ENCODE peak calls at places on chromosomes 2 and 18, in seven cellular contexts. One of them, this sample, is unnamed.

GRCh38 chr2:160061533-160062282 is 707 bp downstream of the PLA2R1 start:
- DNase-seq in endothelial cell of umbilical vein: peak; percentile 21
- DNase-seq in AG04450: no peak
- DNase-seq in aorta: peak; percentile 59
- DNase-seq in keratinocyte: no peak
- DNase-seq in brain microvascular endothelial cell: no peak
- DNase-seq in astrocyte: no peak
- DNase-seq in this sample: no peak

GRCh38 chr18:32879497-32879896 is 106.7 kb upstream of the KLHL14 start:
- DNase-seq in endothelial cell of umbilical vein: no peak
- DNase-seq in AG04450: no peak
- DNase-seq in aorta: no peak
- DNase-seq in keratinocyte: no peak
- DNase-seq in brain microvascular endothelial cell: no peak
- DNase-seq in astrocyte: peak; percentile 89
- DNase-seq in this sample: no peak

GRCh38 chr2:203830294-203831055 is 37.1 kb upstream of the CTLA4 start:
- DNase-seq in endothelial cell of umbilical vein: no peak
- DNase-seq in AG04450: no peak
- DNase-seq in aorta: no peak
- DNase-seq in keratinocyte: no peak
- DNase-seq in brain microvascular endothelial cell: no peak
- DNase-seq in astrocyte: no peak
- DNase-seq in this sample: no peak

GRCh38 chr2:235911125-235911524 is 257.1 kb downstream of the GBX2 start:
- DNase-seq in endothelial cell of umbilical vein: no peak
- DNase-seq in AG04450: no peak
- DNase-seq in aorta: no peak
- DNase-seq in keratinocyte: no peak
- DNase-seq in brain microvascular endothelial cell: no peak
- DNase-seq in astrocyte: no peak
- DNase-seq in this sample: no peak

GRCh38 chr18:35406666-35407065 is 29.5 kb upstream of the ZNF396 start:
- DNase-seq in endothelial cell of umbilical vein: no peak
- DNase-seq in AG04450: no peak
- DNase-seq in aorta: no peak
- DNase-seq in keratinocyte: no peak
- DNase-seq in brain microvascular endothelial cell: no peak
- DNase-seq in astrocyte: no peak
- DNase-seq in this sample: no peak

GRCh38 chr18:80259610-80260009 is 12.3 kb upstream of the PARD6G start:
- DNase-seq in endothelial cell of umbilical vein: no peak
- DNase-seq in AG04450: no peak
- DNase-seq in aorta: no peak
- DNase-seq in keratinocyte: no peak
- DNase-seq in brain microvascular endothelial cell: no peak
- DNase-seq in astrocyte: no peak
- DNase-seq in this sample: no peak

GRCh38 chr2:224847961-224848850 is 132.0 kb upstream of the CCDC195 start:
- DNase-seq in endothelial cell of umbilical vein: peak; percentile 38
- DNase-seq in AG04450: no peak
- DNase-seq in aorta: peak; percentile 84
- DNase-seq in keratinocyte: peak; percentile 94
- DNase-seq in brain microvascular endothelial cell: peak; percentile 58
- DNase-seq in astrocyte: peak; percentile 88
- DNase-seq in this sample: no peak

GRCh38 chr2:102063360-102063947 is 71.7 kb downstream of the IL1R2 start:
- DNase-seq in endothelial cell of umbilical vein: peak; percentile 62
- DNase-seq in AG04450: no peak
- DNase-seq in aorta: peak; percentile 91
- DNase-seq in keratinocyte: no peak
- DNase-seq in brain microvascular endothelial cell: peak; percentile 37
- DNase-seq in astrocyte: peak; percentile 81
- DNase-seq in this sample: peak; percentile 83

GRCh38 chr18:3058328-3059191 is 45.6 kb upstream of the LPIN2 start:
- DNase-seq in endothelial cell of umbilical vein: no peak
- DNase-seq in AG04450: no peak
- DNase-seq in aorta: no peak
- DNase-seq in keratinocyte: no peak
- DNase-seq in brain microvascular endothelial cell: no peak
- DNase-seq in astrocyte: no peak
- DNase-seq in this sample: no peak

GRCh38 chr2:236871500-236872001 is 214.1 kb upstream of the COPS8 start:
- DNase-seq in endothelial cell of umbilical vein: peak; percentile 96
- DNase-seq in AG04450: peak; percentile 71
- DNase-seq in aorta: peak; percentile 69
- DNase-seq in keratinocyte: peak; percentile 84
- DNase-seq in brain microvascular endothelial cell: peak; percentile 87
- DNase-seq in astrocyte: peak; percentile 89
- DNase-seq in this sample: peak; percentile 74

GRCh38 chr2:198973785-198974184 is 484.0 kb downstream of the SATB2 start:
- DNase-seq in endothelial cell of umbilical vein: no peak
- DNase-seq in AG04450: no peak
- DNase-seq in aorta: no peak
- DNase-seq in keratinocyte: no peak
- DNase-seq in brain microvascular endothelial cell: no peak
- DNase-seq in astrocyte: no peak
- DNase-seq in this sample: no peak

GRCh38 chr2:98750593-98751282 is 19.8 kb upstream of the MGAT4A start:
- DNase-seq in endothelial cell of umbilical vein: no peak
- DNase-seq in AG04450: no peak
- DNase-seq in aorta: no peak
- DNase-seq in keratinocyte: no peak
- DNase-seq in brain microvascular endothelial cell: no peak
- DNase-seq in astrocyte: no peak
- DNase-seq in this sample: no peak

GRCh38 chr2:98746426-98746825 is 15.5 kb upstream of the MGAT4A start:
- DNase-seq in endothelial cell of umbilical vein: no peak
- DNase-seq in AG04450: no peak
- DNase-seq in aorta: no peak
- DNase-seq in keratinocyte: no peak
- DNase-seq in brain microvascular endothelial cell: no peak
- DNase-seq in astrocyte: no peak
- DNase-seq in this sample: no peak

GRCh38 chr2:98748303-98749052 is 17.5 kb upstream of the MGAT4A start:
- DNase-seq in endothelial cell of umbilical vein: no peak
- DNase-seq in AG04450: no peak
- DNase-seq in aorta: no peak
- DNase-seq in keratinocyte: no peak
- DNase-seq in brain microvascular endothelial cell: no peak
- DNase-seq in astrocyte: no peak
- DNase-seq in this sample: no peak

GRCh38 chr2:98747888-98748287 is 17.0 kb upstream of the MGAT4A start:
- DNase-seq in endothelial cell of umbilical vein: no peak
- DNase-seq in AG04450: no peak
- DNase-seq in aorta: no peak
- DNase-seq in keratinocyte: no peak
- DNase-seq in brain microvascular endothelial cell: no peak
- DNase-seq in astrocyte: no peak
- DNase-seq in this sample: no peak

DNA sequence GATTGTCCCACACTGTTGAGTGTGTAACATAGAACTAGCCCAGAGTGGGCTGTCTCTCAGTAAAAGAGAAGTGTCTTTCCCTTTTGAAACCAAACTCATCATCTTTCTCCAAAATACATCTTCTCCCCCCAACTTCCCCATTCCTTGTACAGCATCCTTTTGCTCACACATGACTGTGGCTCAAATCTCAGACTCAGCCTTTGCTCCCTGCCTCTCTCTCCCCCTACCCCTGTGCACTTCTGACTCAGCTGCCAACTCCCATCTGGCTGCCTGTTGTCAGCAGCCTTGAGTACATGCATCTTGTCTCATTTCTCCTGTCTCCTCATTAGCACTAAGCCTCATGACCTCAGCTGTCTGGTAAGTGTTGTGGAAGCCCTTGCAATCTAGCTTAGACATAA is 18.1 kb upstream of the MGAT4A start:
- DNase-seq in endothelial cell of umbilical vein: no peak
- DNase-seq in AG04450: no peak
- DNase-seq in aorta: peak; percentile 84
- DNase-seq in keratinocyte: no peak
- DNase-seq in brain microvascular endothelial cell: no peak
- DNase-seq in astrocyte: no peak
- DNase-seq in this sample: peak; percentile 48
- H3K4me3 ChIP-seq in endothelial cell of umbilical vein: no peak overlapping the region
- H3K4me3 ChIP-seq in AG04450: no peak overlapping the region
- H3K4me3 ChIP-seq in aorta: no peak overlapping the region
- H3K4me3 ChIP-seq in keratinocyte: no peak overlapping the region
- H3K4me3 ChIP-seq in brain microvascular endothelial cell: no peak overlapping the region
- H3K4me3 ChIP-seq in astrocyte: no peak overlapping the region
- H3K4me3 ChIP-seq in this sample: no peak overlapping the region

GRCh38 chr2:96832751-96833507 is 10.9 kb downstream of the ANKRD23 start:
- DNase-seq in endothelial cell of umbilical vein: no peak
- DNase-seq in AG04450: peak; percentile 11
- DNase-seq in aorta: no peak
- DNase-seq in keratinocyte: no peak
- DNase-seq in brain microvascular endothelial cell: peak; percentile 70
- DNase-seq in astrocyte: peak; percentile 20
- DNase-seq in this sample: peak; percentile 73

GRCh38 chr2:96835830-96836229 is 8.0 kb downstream of the ANKRD23 start:
- DNase-seq in endothelial cell of umbilical vein: no peak
- DNase-seq in AG04450: no peak
- DNase-seq in aorta: no peak
- DNase-seq in keratinocyte: no peak
- DNase-seq in brain microvascular endothelial cell: no peak
- DNase-seq in astrocyte: no peak
- DNase-seq in this sample: no peak

GRCh38 chr2:96830064-96830562 is 13.7 kb downstream of the ANKRD23 start:
- DNase-seq in endothelial cell of umbilical vein: no peak
- DNase-seq in AG04450: no peak
- DNase-seq in aorta: no peak
- DNase-seq in keratinocyte: no peak
- DNase-seq in brain microvascular endothelial cell: no peak
- DNase-seq in astrocyte: no peak
- DNase-seq in this sample: no peak

GRCh38 chr2:96831679-96832078 is 12.1 kb downstream of the ANKRD23 start:
- DNase-seq in endothelial cell of umbilical vein: no peak
- DNase-seq in AG04450: no peak
- DNase-seq in aorta: no peak
- DNase-seq in keratinocyte: no peak
- DNase-seq in brain microvascular endothelial cell: no peak
- DNase-seq in astrocyte: no peak
- DNase-seq in this sample: no peak

DNA sequence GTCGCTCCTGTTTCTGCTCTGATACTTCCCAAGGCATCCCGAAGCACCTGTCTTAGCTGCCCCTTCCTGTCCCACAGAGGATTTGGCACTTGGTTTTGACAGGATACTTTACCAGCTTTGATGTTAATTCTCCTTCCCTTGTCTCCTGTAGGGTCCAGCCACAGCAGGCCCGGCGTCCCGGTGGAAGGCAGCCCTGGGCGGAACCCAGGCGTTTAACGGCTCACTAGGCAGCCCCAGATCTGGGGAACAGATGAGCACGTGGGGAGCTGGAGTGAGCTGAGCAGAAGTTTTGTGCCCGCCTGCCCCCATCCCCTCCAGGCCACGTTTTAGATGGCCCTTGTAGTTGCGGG is 11.4 kb downstream of the ANKRD23 start:
- DNase-seq in endothelial cell of umbilical vein: no peak
- DNase-seq in AG04450: no peak
- DNase-seq in aorta: no peak
- DNase-seq in keratinocyte: no peak
- DNase-seq in brain microvascular endothelial cell: no peak
- DNase-seq in astrocyte: no peak
- DNase-seq in this sample: no peak
- H3K4me3 ChIP-seq in endothelial cell of umbilical vein: no peak overlapping the region
- H3K4me3 ChIP-seq in AG04450: no peak overlapping the region
- H3K4me3 ChIP-seq in aorta: no peak overlapping the region
- H3K4me3 ChIP-seq in keratinocyte: no peak overlapping the region
- H3K4me3 ChIP-seq in brain microvascular endothelial cell: no peak overlapping the region
- H3K4me3 ChIP-seq in astrocyte: no peak overlapping the region
- H3K4me3 ChIP-seq in this sample: no peak overlapping the region

GRCh38 chr2:60796573-60797509 is 40.8 kb downstream of the PAPOLG start:
- DNase-seq in endothelial cell of umbilical vein: peak; percentile 80
- DNase-seq in AG04450: no peak
- DNase-seq in aorta: no peak
- DNase-seq in keratinocyte: no peak
- DNase-seq in brain microvascular endothelial cell: no peak
- DNase-seq in astrocyte: no peak
- DNase-seq in this sample: no peak
- H3K4me3 ChIP-seq in endothelial cell of umbilical vein: no peak overlapping the region
- H3K4me3 ChIP-seq in AG04450: no peak overlapping the region
- H3K4me3 ChIP-seq in aorta: no peak overlapping the region
- H3K4me3 ChIP-seq in keratinocyte: no peak overlapping the region
- H3K4me3 ChIP-seq in brain microvascular endothelial cell: no peak overlapping the region
- H3K4me3 ChIP-seq in astrocyte: no peak overlapping the region
- H3K4me3 ChIP-seq in this sample: no peak overlapping the region

GRCh38 chr2:238856713-238857567 is 9.1 kb downstream of the TWIST2 start:
- DNase-seq in endothelial cell of umbilical vein: no peak
- DNase-seq in AG04450: no peak
- DNase-seq in aorta: no peak
- DNase-seq in keratinocyte: no peak
- DNase-seq in brain microvascular endothelial cell: no peak
- DNase-seq in astrocyte: no peak
- DNase-seq in this sample: peak; percentile 6

GRCh38 chr2:238860966-238861730 is 13.3 kb downstream of the TWIST2 start:
- DNase-seq in endothelial cell of umbilical vein: no peak
- DNase-seq in AG04450: no peak
- DNase-seq in aorta: no peak
- DNase-seq in keratinocyte: no peak
- DNase-seq in brain microvascular endothelial cell: no peak
- DNase-seq in astrocyte: no peak
- DNase-seq in this sample: peak; percentile 11

GRCh38 chr2:238861766-238862315 is 14.0 kb downstream of the TWIST2 start:
- DNase-seq in endothelial cell of umbilical vein: no peak
- DNase-seq in AG04450: no peak
- DNase-seq in aorta: no peak
- DNase-seq in keratinocyte: no peak
- DNase-seq in brain microvascular endothelial cell: no peak
- DNase-seq in astrocyte: no peak
- DNase-seq in this sample: no peak

GRCh38 chr2:238857929-238858328 is 10.0 kb downstream of the TWIST2 start:
- DNase-seq in endothelial cell of umbilical vein: no peak
- DNase-seq in AG04450: no peak
- DNase-seq in aorta: no peak
- DNase-seq in keratinocyte: no peak
- DNase-seq in brain microvascular endothelial cell: no peak
- DNase-seq in astrocyte: no peak
- DNase-seq in this sample: no peak

DNA sequence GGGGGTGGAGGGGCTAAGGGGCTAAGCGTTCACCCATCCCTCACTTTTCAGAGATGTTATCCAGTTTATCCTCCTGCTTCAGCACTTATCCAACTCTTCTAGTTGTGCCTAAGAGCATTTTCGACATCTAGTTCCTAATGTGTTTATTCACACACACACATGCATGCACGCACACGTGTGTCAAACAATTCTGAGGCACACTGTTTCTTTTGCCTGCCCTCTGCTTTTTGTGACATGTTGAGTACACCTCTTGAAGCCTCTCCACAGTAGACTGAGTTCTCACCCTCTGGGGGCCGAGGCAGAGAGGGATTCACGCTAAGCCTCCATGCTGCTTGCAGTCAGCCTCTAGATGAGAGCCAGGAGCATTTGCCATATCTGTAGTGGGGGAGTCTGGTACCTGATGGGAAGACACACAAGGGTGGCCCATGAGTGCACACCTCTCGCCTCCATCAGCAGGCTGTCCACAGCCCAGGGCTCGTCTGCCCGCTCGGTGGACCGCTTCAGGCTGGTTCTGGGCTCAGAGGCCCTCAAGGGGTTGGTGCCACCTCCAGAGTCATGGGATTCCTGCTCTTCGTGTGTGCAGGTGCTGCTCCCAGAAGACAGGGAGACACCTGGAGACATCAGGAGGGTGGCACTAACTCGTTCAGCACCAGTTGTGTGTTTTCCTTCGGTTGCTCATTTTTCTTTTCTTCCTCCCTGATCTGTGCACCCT is 11.9 kb downstream of the TWIST2 start:
- DNase-seq in endothelial cell of umbilical vein: no peak
- DNase-seq in AG04450: no peak
- DNase-seq in aorta: no peak
- DNase-seq in keratinocyte: no peak
- DNase-seq in brain microvascular endothelial cell: no peak
- DNase-seq in astrocyte: no peak
- DNase-seq in this sample: peak; percentile 11
- H3K4me3 ChIP-seq in endothelial cell of umbilical vein: no peak overlapping the region
- H3K4me3 ChIP-seq in AG04450: no peak overlapping the region
- H3K4me3 ChIP-seq in aorta: no peak overlapping the region
- H3K4me3 ChIP-seq in keratinocyte: no peak overlapping the region
- H3K4me3 ChIP-seq in brain microvascular endothelial cell: no peak overlapping the region
- H3K4me3 ChIP-seq in astrocyte: no peak overlapping the region
- H3K4me3 ChIP-seq in this sample: no peak overlapping the region

This sample was measured in heart left ventricle.